ENCODE peak calls at places on chromosomes 7 and 10, in nine cellular contexts. A is HCT116, Y is spleen, V is SK-N-SH, L is GM12892, H is sigmoid colon, Z is prostate gland, S is stomach, G is Panc1. T is an unnamed sample.

GRCh38 chr10:63825766-63826165 is 304.6 kb downstream of the REEP3 start:
- DNase-seq in A (no peak), Y (no peak), V (no peak), L (no peak), H (no peak), Z (no peak), S (no peak), G (no peak), T (no peak)

GRCh38 chr10:109183366-109183765 is 739.9 kb downstream of the XPNPEP1 start:
- DNase-seq in A (no peak), Y (no peak), V (no peak), L (no peak), H (no peak), Z (no peak), S (no peak), G (no peak), T (no peak)

GRCh38 chr7:86391813-86392212 is 251.9 kb upstream of the GRM3 start:
- DNase-seq in A (no peak), Y (no peak), V (no peak), L (no peak), H (no peak), Z (no peak), S (no peak), G (no peak), T (no peak)

GRCh38 chr10:69426376-69426727 is 9.6 kb upstream of the TACR2 start:
- DNase-seq in A (no peak), Y (no peak), V (no peak), L (no peak), H (peak), Z (no peak), S (no peak), G (no peak), T (no peak)

GRCh38 chr7:27295236-27295635 is 52.6 kb downstream of the EVX1 start:
- DNase-seq in A (no peak), Y (no peak), V (no peak), L (no peak), H (no peak), Z (no peak), S (no peak), G (no peak), T (no peak)

GRCh38 chr10:48463318-48464003 is 141.4 kb downstream of the ARHGAP22 start:
- DNase-seq in A (no peak), Y (peak), V (peak), L (no peak), H (no peak), Z (no peak), S (peak), G (no peak), T (no peak)

GRCh38 chr7:1137517-1138167 is 22.4 kb downstream of the ZFAND2A start:
- DNase-seq in A (no peak), Y (no peak), V (no peak), L (no peak), H (peak), Z (no peak), S (no peak), G (no peak), T (no peak)

GRCh38 chr7:102230593-102230992 is 56.1 kb upstream of the SH2B2 start:
- DNase-seq in A (no peak), Y (no peak), V (no peak), L (no peak), H (no peak), Z (no peak), S (no peak), G (no peak), T (no peak)

GRCh38 chr10:75972494-75973276 is 541.3 kb downstream of the LRMDA start:
- DNase-seq in A (no peak), Y (no peak), V (peak), L (no peak), H (peak), Z (no peak), S (no peak), G (no peak), T (no peak)

GRCh38 chr10:77887631-77888355 is 38.8 kb downstream of the DLG5 start:
- DNase-seq in A (no peak), Y (no peak), V (no peak), L (no peak), H (no peak), Z (no peak), S (no peak), G (no peak), T (no peak)

GRCh38 chr10:42242135-42242805 is 396.1 kb downstream of the ZNF33B start:
- DNase-seq in A (no peak), Y (no peak), V (peak), L (no peak), H (no peak), Z (no peak), S (no peak), G (no peak), T (no peak)

GRCh38 chr7:105808703-105809590 is 67.5 kb downstream of the ATXN7L1 start:
- DNase-seq in A (no peak), Y (peak), V (no peak), L (peak), H (no peak), Z (no peak), S (peak), G (no peak), T (no peak)

GRCh38 chr10:60810437-60811182 is 32.3 kb downstream of the CDK1 start:
- DNase-seq in A (no peak), Y (no peak), V (no peak), L (no peak), H (no peak), Z (peak), S (peak), G (no peak), T (no peak)

GRCh38 chr7:28483868-28484267 is 71.5 kb downstream of the CREB5 start:
- DNase-seq in A (no peak), Y (no peak), V (no peak), L (no peak), H (no peak), Z (no peak), S (no peak), G (no peak), T (no peak)

GRCh38 chr7:140601566-140602174 is 38.9 kb downstream of the DENND2A start:
- DNase-seq in A (no peak), Y (peak), V (no peak), L (no peak), H (no peak), Z (no peak), S (no peak), G (no peak), T (no peak)

GRCh38 chr7:158361326-158361946 is 226.2 kb downstream of the PTPRN2 start:
- DNase-seq in A (no peak), Y (peak), V (no peak), L (no peak), H (peak), Z (no peak), S (no peak), G (no peak), T (no peak)

GRCh38 chr7:139034336-139034735 is 1.5 kb downstream of the ZC3HAV1L start:
- DNase-seq in A (no peak), Y (no peak), V (no peak), L (no peak), H (no peak), Z (no peak), S (no peak), G (no peak), T (no peak)

GRCh38 chr10:132395704-132396494 is 1.1 kb upstream of the PWWP2B start:
- DNase-seq in A (no peak), Y (peak), V (peak), L (no peak), H (peak), Z (no peak), S (peak), G (no peak), T (no peak)

GRCh38 chr7:69898189-69898588 is 299.9 kb downstream of the AUTS2 start:
- DNase-seq in A (no peak), Y (no peak), V (no peak), L (no peak), H (no peak), Z (no peak), S (no peak), G (no peak), T (no peak)

GRCh38 chr10:101901340-101901739 is 57.7 kb upstream of the KCNIP2 start:
- DNase-seq in A (no peak), Y (peak), V (no peak), L (peak), H (no peak), Z (no peak), S (no peak), G (no peak), T (no peak)

GRCh38 chr10:101903827-101904520 is 60.4 kb upstream of the KCNIP2 start:
- DNase-seq in A (no peak), Y (peak), V (no peak), L (no peak), H (no peak), Z (no peak), S (no peak), G (no peak), T (no peak)

GRCh38 chr10:101905241-101905640 is 61.6 kb upstream of the KCNIP2 start:
- DNase-seq in A (no peak), Y (no peak), V (no peak), L (no peak), H (no peak), Z (no peak), S (no peak), G (no peak), T (no peak)

GRCh38 chr10:101906586-101907183 is 63.1 kb upstream of the KCNIP2 start:
- DNase-seq in A (no peak), Y (no peak), V (no peak), L (no peak), H (no peak), Z (no peak), S (no peak), G (no peak), T (no peak)

GRCh38 chr10:101902032-101902799 is 58.6 kb upstream of the KCNIP2 start:
- DNase-seq in A (no peak), Y (no peak), V (no peak), L (no peak), H (no peak), Z (no peak), S (no peak), G (no peak), T (no peak)
- TF ChIP-seq POLR2AphosphoS5 in A (no peak), Y (no peak), V (no peak), L (no peak), H (no peak), Z (no peak), S (no peak), G (no peak), T (no peak)

GRCh38 chr7:22726345-22726848 is 603 bp upstream of the IL6 start:
- DNase-seq in A (peak), Y (peak), V (peak), L (peak), H (peak), Z (peak), S (peak), G (no peak), T (no peak)
- TF ChIP-seq POLR2AphosphoS5 in A (no peak), Y (no peak), V (no peak), L (no peak), H (no peak), Z (no peak), S (no peak), G (no peak), T (no peak)

GRCh38 chr7:100444311-100445278 is 8.3 kb upstream of the PPP1R35 start:
- DNase-seq in A (no peak), Y (peak), V (no peak), L (no peak), H (no peak), Z (no peak), S (no peak), G (peak), T (no peak)
- TF ChIP-seq POLR2AphosphoS5 in A (no peak), Y (peak), V (peak), L (no peak), H (no peak), Z (peak), S (peak), G (no peak), T (no peak)

GRCh38 chr7:50690541-50691011 is 92.1 kb downstream of the GRB10 start:
- DNase-seq in A (no peak), Y (no peak), V (no peak), L (no peak), H (no peak), Z (no peak), S (no peak), G (no peak), T (no peak)

GRCh38 chr7:50687096-50687495 is 95.6 kb downstream of the GRB10 start:
- DNase-seq in A (no peak), Y (no peak), V (no peak), L (no peak), H (no peak), Z (no peak), S (no peak), G (no peak), T (no peak)

GRCh38 chr7:50685445-50686070 is 97.1 kb downstream of the GRB10 start:
- DNase-seq in A (no peak), Y (no peak), V (no peak), L (no peak), H (no peak), Z (no peak), S (no peak), G (no peak), T (no peak)

GRCh38 chr7:50684702-50685074 is 98.0 kb downstream of the GRB10 start:
- DNase-seq in A (no peak), Y (no peak), V (no peak), L (no peak), H (no peak), Z (no peak), S (no peak), G (no peak), T (no peak)

DNA sequence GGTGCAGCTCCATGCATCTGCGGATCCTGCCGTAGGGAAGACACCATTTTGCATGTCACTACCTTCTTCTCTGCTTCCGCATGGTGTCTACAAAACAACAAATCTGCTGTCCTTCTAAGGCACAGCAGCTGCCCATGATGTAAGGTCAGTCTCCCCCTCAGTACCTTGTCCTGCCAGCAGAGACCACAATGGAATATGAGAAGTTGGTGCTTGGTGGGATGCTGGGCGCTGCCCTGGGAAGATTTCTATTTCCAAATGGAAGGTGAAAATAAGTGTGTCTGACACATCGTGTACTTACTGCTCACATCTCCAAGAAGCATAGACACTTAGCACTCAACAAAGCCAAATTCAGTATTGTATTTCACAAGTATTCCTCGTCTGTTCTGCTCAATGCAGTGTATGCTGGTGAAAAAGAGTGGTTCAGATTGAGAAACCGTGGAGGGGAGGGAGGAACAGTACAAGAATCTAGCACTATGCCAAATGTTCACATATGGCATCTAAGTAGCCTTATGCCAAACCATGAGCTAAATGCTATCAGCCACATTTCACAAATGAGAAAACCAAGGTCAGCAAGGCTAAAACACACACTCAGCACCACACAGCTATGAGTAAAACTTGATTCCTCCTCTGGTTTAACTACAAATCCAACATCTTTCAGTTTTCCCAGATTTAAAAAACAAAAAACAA is 95.0 kb downstream of the GRB10 start:
- DNase-seq in A (no peak), Y (no peak), V (no peak), L (no peak), H (no peak), Z (no peak), S (no peak), G (no peak), T (no peak)
- TF ChIP-seq POLR2AphosphoS5 in A (no peak), Y (no peak), V (no peak), L (no peak), H (peak), Z (no peak), S (no peak), G (no peak), T (no peak)

GRCh38 chr10:114821915-114822770 is 563 bp downstream of the FHIP2A start:
- DNase-seq in A (no peak), Y (peak), V (peak), L (peak), H (peak), Z (peak), S (peak), G (no peak), T (no peak)
- TF ChIP-seq POLR2AphosphoS5 in A (no peak), Y (no peak), V (no peak), L (no peak), H (no peak), Z (no peak), S (no peak), G (no peak), T (no peak)

GRCh38 chr10:99881371-99881770 is 98.9 kb downstream of the ABCC2 start:
- DNase-seq in A (no peak), Y (no peak), V (no peak), L (no peak), H (no peak), Z (no peak), S (no peak), G (no peak), T (no peak)

GRCh38 chr10:99883523-99883922 is 101.1 kb downstream of the ABCC2 start:
- DNase-seq in A (no peak), Y (no peak), V (no peak), L (no peak), H (no peak), Z (no peak), S (no peak), G (no peak), T (no peak)

GRCh38 chr10:99875473-99875872 is 93.0 kb downstream of the ABCC2 start:
- DNase-seq in A (no peak), Y (no peak), V (no peak), L (no peak), H (no peak), Z (no peak), S (no peak), G (no peak), T (no peak)

GRCh38 chr10:99874341-99875085 is 92.1 kb downstream of the ABCC2 start:
- DNase-seq in A (no peak), Y (no peak), V (no peak), L (no peak), H (no peak), Z (no peak), S (peak), G (no peak), T (no peak)

GRCh38 chr10:99880071-99880835 is 97.8 kb downstream of the ABCC2 start:
- DNase-seq in A (no peak), Y (no peak), V (no peak), L (no peak), H (peak), Z (no peak), S (no peak), G (no peak), T (no peak)
- TF ChIP-seq POLR2AphosphoS5 in A (no peak), Y (no peak), V (no peak), L (no peak), H (peak), Z (peak), S (no peak), G (no peak), T (no peak)